ENCODE peak calls at places on chromosome 4, in five cellular contexts. A is head of caudate nucleus; M is activated naive CD8-positive, alpha-beta T cell treated with anti-CD3 and anti-CD28 coated beads for 36 hours; T is cerebellar cortex; V is stimulated activated CD4-positive, alpha-beta T cell treated with anti-CD3 and anti-CD28 coated beads, Interleukin-4, amount 100 ng/mL, for 1 hour. F is an unnamed sample.

GRCh38 chr4:185932491-185932890 is 120.5 kb upstream of the SORBS2 start:
- DNase-seq in A (no peak), M (no peak), T (no peak), V (no peak), F (no peak)

GRCh38 chr4:73599182-73599581 is 21.1 kb downstream of the RASSF6 start:
- DNase-seq in A (no peak), M (no peak), T (no peak), V (no peak), F (no peak)

GRCh38 chr4:153705743-153706468 is 21.8 kb downstream of the TLR2 start:
- DNase-seq in A (no peak), M (no peak), T (no peak), V (no peak), F (no peak)

GRCh38 chr4:94352996-94353395 is 10.4 kb upstream of the HPGDS start:
- DNase-seq in A (no peak), M (no peak), T (no peak), V (no peak), F (no peak)

GRCh38 chr4:122715221-122715620 is 17.3 kb upstream of the BBS12 start:
- DNase-seq in A (no peak), M (no peak), T (no peak), V (no peak), F (no peak)

GRCh38 chr4:128711361-128711760 is 98.1 kb upstream of the JADE1 start:
- DNase-seq in A (no peak), M (no peak), T (no peak), V (no peak), F (no peak)

GRCh38 chr4:173525118-173526033 is 4.7 kb downstream of the HAND2 start:
- DNase-seq in A (no peak), M (no peak), T (no peak), V (no peak), F (no peak)

GRCh38 chr4:21765810-21766407 is 182.7 kb downstream of the KCNIP4 start:
- DNase-seq in A (peak), M (peak), T (peak), V (no peak), F (peak)

GRCh38 chr4:76430519-76431388 is 4.3 kb upstream of the SHROOM3 start:
- DNase-seq in A (no peak), M (no peak), T (peak), V (no peak), F (no peak)

GRCh38 chr4:174467107-174467506 is 55.2 kb downstream of the HPGD start:
- DNase-seq in A (no peak), M (no peak), T (no peak), V (no peak), F (no peak)

GRCh38 chr4:119781044-119781443 is 152.4 kb upstream of the PDE5A start:
- DNase-seq in A (no peak), M (no peak), T (no peak), V (no peak), F (no peak)

GRCh38 chr4:181475781-181476180 is 767.4 kb upstream of the TENM3 start:
- DNase-seq in A (peak), M (no peak), T (no peak), V (no peak), F (peak)

GRCh38 chr4:152735302-152735917 is 44.1 kb downstream of the TIGD4 start:
- DNase-seq in A (no peak), M (no peak), T (peak), V (no peak), F (no peak)

GRCh38 chr4:77073106-77073858 is 2.5 kb downstream of the CCNI start:
- DNase-seq in A (no peak), M (no peak), T (peak), V (no peak), F (no peak)

GRCh38 chr4:128810331-128810870 is 901 bp downstream of the JADE1 start:
- DNase-seq in A (peak), M (peak), T (peak), V (peak), F (peak)

GRCh38 chr4:74056858-74057562 is 18.5 kb upstream of the CXCL3 start:
- DNase-seq in A (no peak), M (no peak), T (no peak), V (no peak), F (no peak)

GRCh38 chr4:99028187-99028586 is 32.7 kb downstream of the METAP1 start:
- DNase-seq in A (no peak), M (no peak), T (no peak), V (no peak), F (no peak)

GRCh38 chr4:108168213-108168671 is 490 bp downstream of the LEF1 start:
- DNase-seq in A (no peak), M (no peak), T (no peak), V (no peak), F (no peak)

GRCh38 chr4:165360041-165360782 is 18.6 kb upstream of the CPE start:
- DNase-seq in A (no peak), M (no peak), T (no peak), V (no peak), F (no peak)

GRCh38 chr4:86895692-86896488 is 3.7 kb upstream of the C4orf36 start:
- DNase-seq in A (peak), M (no peak), T (peak), V (no peak), F (peak)

GRCh38 chr4:185660340-185660739 is 125.0 kb upstream of the PDLIM3 start:
- DNase-seq in A (no peak), M (no peak), T (no peak), V (no peak), F (no peak)

GRCh38 chr4:84530449-84530848 is 31.4 kb upstream of the NKX6-1 start:
- DNase-seq in A (no peak), M (no peak), T (no peak), V (no peak), F (no peak)

GRCh38 chr4:79535516-79535915 is 127.5 kb upstream of the GK2 start:
- DNase-seq in A (no peak), M (no peak), T (no peak), V (no peak), F (no peak)

GRCh38 chr4:80161413-80162058 is 35.8 kb upstream of the PRDM8 start:
- DNase-seq in A (no peak), M (no peak), T (no peak), V (no peak), F (no peak)

GRCh38 chr4:112153222-112153791 is 8.1 kb downstream of the FAM241A start:
- DNase-seq in A (no peak), M (peak), T (no peak), V (peak), F (no peak)

GRCh38 chr4:77959566-77960338 is 97.1 kb downstream of the MRPL1 start:
- DNase-seq in A (no peak), M (no peak), T (peak), V (no peak), F (no peak)

GRCh38 chr4:150495550-150495949 is 86.4 kb upstream of the MAB21L2 start:
- DNase-seq in A (no peak), M (no peak), T (no peak), V (no peak), F (no peak)

GRCh38 chr4:81807927-81808672 is 336.4 kb upstream of the RASGEF1B start:
- DNase-seq in A (no peak), M (no peak), T (peak), V (no peak), F (no peak)

GRCh38 chr4:156642161-156642560 is 329.4 kb downstream of the PDGFC start:
- DNase-seq in A (no peak), M (no peak), T (no peak), V (no peak), F (no peak)

GRCh38 chr4:110586137-110586850 is 36.6 kb downstream of the PITX2 start:
- DNase-seq in A (no peak), M (no peak), T (peak), V (no peak), F (no peak)

GRCh38 chr4:84263415-84263814 is 235.7 kb downstream of the NKX6-1 start:
- DNase-seq in A (no peak), M (no peak), T (no peak), V (no peak), F (no peak)

GRCh38 chr4:103136671-103137445 is 37.2 kb upstream of the BDH2 start:
- DNase-seq in A (no peak), M (no peak), T (no peak), V (no peak), F (no peak)

GRCh38 chr4:90245837-90246236 is 118.6 kb downstream of the CCSER1 start:
- DNase-seq in A (no peak), M (no peak), T (no peak), V (no peak), F (no peak)

GRCh38 chr4:71415491-71415890 is 76.7 kb downstream of the SLC4A4 start:
- DNase-seq in A (no peak), M (no peak), T (no peak), V (no peak), F (no peak)

GRCh38 chr4:53376900-53377299 is 541 bp upstream of the FIP1L1 start:
- DNase-seq in A (no peak), M (no peak), T (no peak), V (no peak), F (no peak)

GRCh38 chr4:24032371-24032989 is 142.6 kb upstream of the PPARGC1A start:
- DNase-seq in A (no peak), M (no peak), T (no peak), V (no peak), F (peak)

GRCh38 chr4:1547863-1548637 is 136.1 kb downstream of the FAM53A start:
- DNase-seq in A (no peak), M (no peak), T (no peak), V (no peak), F (peak)

GRCh38 chr4:170014359-170015008 is 11.7 kb downstream of the MFAP3L start:
- DNase-seq in A (peak), M (no peak), T (peak), V (no peak), F (no peak)

F was measured in testis.